ENCODE peak calls at places on chromosomes 7 and 10, in six cellular contexts. U is sigmoid colon; A is fibroblast of pulmonary artery; Z is adrenal gland; N is heart left ventricle; C is CD8-positive, alpha-beta T cell. I is an unnamed sample.

GRCh38 chr10:20535846-20536245 is 361.3 kb downstream of the NEBL start:
- DNase-seq in Z (no peak), C (no peak), U (no peak), N (no peak), A (no peak), I (no peak)

GRCh38 chr7:142476077-142476476 is 218.2 kb upstream of the PRSS58 start:
- DNase-seq in A (no peak), C (no peak), U (no peak), N (no peak), Z (no peak), I (no peak)

GRCh38 chr7:139750459-139751095 is 27.2 kb downstream of the HIPK2 start:
- DNase-seq in U (no peak), A (no peak), Z (no peak), C (no peak), N (no peak), I (no peak)

GRCh38 chr7:108367314-108367713 is 88.9 kb downstream of the NRCAM start:
- DNase-seq in N (no peak), U (no peak), C (no peak), Z (no peak), A (no peak), I (no peak)

GRCh38 chr7:94509264-94509878 is at the start of gene CASD1:
- DNase-seq in U (peak), A (peak), C (peak), N (peak), Z (peak), I (peak)

GRCh38 chr10:132480356-132480755 is 57.2 kb upstream of the INPP5A start:
- DNase-seq in C (no peak), U (peak), N (peak), A (no peak), Z (no peak), I (no peak)

GRCh38 chr7:82348251-82348650 is 95.3 kb downstream of the CACNA2D1 start:
- DNase-seq in N (no peak), Z (no peak), U (no peak), C (no peak), A (no peak), I (no peak)

GRCh38 chr10:86110156-86110786 is 256.3 kb downstream of the GRID1 start:
- DNase-seq in C (no peak), U (no peak), A (no peak), Z (no peak), N (no peak), I (no peak)

GRCh38 chr10:35423505-35424306 is 87.4 kb downstream of the CCNY start:
- DNase-seq in N (no peak), U (no peak), A (peak), Z (no peak), C (no peak), I (no peak)

GRCh38 chr7:95317546-95317945 is 6.8 kb downstream of the PON1 start:
- DNase-seq in C (no peak), Z (no peak), A (peak), N (no peak), U (no peak), I (no peak)

GRCh38 chr10:89224697-89225443 is 17.8 kb upstream of the CH25H start:
- DNase-seq in Z (peak), U (no peak), N (peak), C (no peak), A (peak), I (no peak)

GRCh38 chr7:43615558-43616145 is 32.7 kb downstream of the STK17A start:
- DNase-seq in Z (no peak), A (no peak), C (no peak), U (no peak), N (no peak), I (no peak)

GRCh38 chr7:100817097-100817496 is 10.2 kb downstream of the EPHB4 start:
- DNase-seq in N (no peak), C (no peak), A (no peak), U (no peak), Z (no peak), I (no peak)

GRCh38 chr7:107661081-107661864 is 645 bp downstream of the SLC26A4 start:
- DNase-seq in A (peak), Z (peak), N (peak), U (peak), C (no peak), I (peak)

GRCh38 chr7:91344248-91344647 is 80.0 kb downstream of the FZD1 start:
- DNase-seq in C (no peak), Z (no peak), U (no peak), N (no peak), A (no peak), I (no peak)

GRCh38 chr7:146321301-146321700 is 204.7 kb downstream of the CNTNAP2 start:
- DNase-seq in A (no peak), Z (no peak), C (no peak), N (no peak), U (no peak), I (no peak)

GRCh38 chr10:87694011-87694794 is 34.5 kb downstream of the PAPSS2 start:
- DNase-seq in Z (no peak), A (no peak), N (no peak), U (no peak), C (no peak), I (no peak)

GRCh38 chr7:112830769-112831168 is 40.6 kb upstream of the TMEM168 start:
- DNase-seq in A (no peak), Z (no peak), C (no peak), U (no peak), N (no peak), I (no peak)

GRCh38 chr7:17298102-17298839 is at the start of gene AHR:
- DNase-seq in A (peak), U (peak), Z (peak), N (peak), C (peak), I (no peak)

GRCh38 chr10:26642896-26643653 is 54.4 kb upstream of the PDSS1 start:
- DNase-seq in N (no peak), C (no peak), A (no peak), Z (no peak), U (no peak), I (no peak)

GRCh38 chr10:130655313-130656186 is 519.4 kb downstream of the GLRX3 start:
- DNase-seq in U (no peak), Z (no peak), N (peak), C (no peak), A (no peak), I (no peak)

GRCh38 chr7:77799078-77799964 is 748 bp downstream of the PHTF2 start:
- DNase-seq in N (peak), U (peak), A (peak), Z (peak), C (no peak), I (peak)

GRCh38 chr7:47458057-47458456 is 123.9 kb downstream of the TNS3 start:
- DNase-seq in C (no peak), Z (peak), A (peak), U (no peak), N (peak), I (no peak)

GRCh38 chr10:63919576-63920279 is 398.5 kb downstream of the REEP3 start:
- DNase-seq in A (no peak), N (no peak), U (no peak), Z (no peak), C (no peak), I (no peak)

GRCh38 chr7:41428330-41428729 is 274.6 kb downstream of the INHBA start:
- DNase-seq in A (peak), N (no peak), C (no peak), Z (no peak), U (no peak), I (no peak)

GRCh38 chr10:116743266-116744064 is 1.1 kb upstream of the HSPA12A start:
- DNase-seq in N (no peak), U (peak), C (no peak), Z (no peak), A (no peak), I (no peak)

GRCh38 chr10:116740971-116741370 is 1.4 kb downstream of the HSPA12A start:
- DNase-seq in A (no peak), C (no peak), Z (no peak), U (peak), N (no peak), I (no peak)

GRCh38 chr10:116742367-116743265 is at the start of gene HSPA12A:
- DNase-seq in U (peak), C (peak), N (peak), A (peak), Z (peak), I (peak)

GRCh38 chr10:116744163-116744788 is 1.9 kb upstream of the HSPA12A start:
- DNase-seq in A (no peak), C (no peak), U (peak), Z (no peak), N (no peak), I (no peak)

GRCh38 chr10:116741391-116742351 is 695 bp downstream of the HSPA12A start:
- DNase-seq in N (no peak), A (no peak), U (peak), C (no peak), Z (peak), I (no peak)
- TF ChIP-seq CTCF in N (peak), A (no peak), U (peak), C (no peak), Z (no peak), I (no peak)

DNA sequence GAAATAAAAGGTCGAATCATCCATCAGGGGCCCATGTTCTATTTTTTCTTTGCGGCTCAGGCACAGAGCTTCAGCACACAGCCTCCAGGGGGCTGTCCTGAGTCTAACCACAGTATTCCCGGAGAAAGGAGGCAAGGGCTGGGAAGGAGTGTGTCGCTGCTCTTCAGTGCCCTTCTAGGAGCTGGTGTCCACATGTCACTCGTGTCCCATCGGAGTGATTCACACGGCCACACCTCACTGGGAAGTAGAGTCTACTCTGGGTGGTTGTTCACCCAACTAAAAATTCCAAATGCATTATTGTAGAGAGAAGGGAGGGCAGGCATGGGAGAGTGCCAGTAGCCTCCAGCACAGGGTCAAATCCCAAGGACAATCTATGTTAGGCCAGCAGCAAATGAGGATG is 114.8 kb upstream of the LANCL2 start:
- DNase-seq in A (peak), N (no peak), U (no peak), C (no peak), Z (peak), I (no peak)
- TF ChIP-seq CTCF in A (peak), N (peak), U (peak), C (no peak), Z (peak), I (no peak)

DNA sequence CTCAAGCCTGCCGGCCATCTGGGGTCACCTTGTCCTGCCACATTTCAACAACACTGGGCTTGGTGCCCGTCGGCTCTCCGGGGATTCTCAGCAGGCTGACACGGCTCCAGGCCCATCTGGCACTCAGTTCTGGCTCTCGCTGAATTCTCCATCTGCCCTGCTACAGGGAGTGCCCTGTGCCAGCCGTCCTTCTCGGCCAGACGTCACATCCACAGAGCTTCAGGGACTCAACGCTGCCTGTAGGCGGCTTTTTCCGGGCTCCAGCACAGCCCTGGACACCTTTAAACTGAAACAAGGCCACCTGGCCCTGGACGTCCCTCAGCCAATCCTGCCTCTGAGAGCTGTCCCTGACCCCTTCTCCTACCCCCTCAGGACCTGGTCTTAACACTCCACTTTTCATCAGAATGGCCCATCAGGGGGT is 43.0 kb downstream of the TMEM130 start:
- DNase-seq in A (no peak), Z (peak), C (no peak), U (peak), N (peak), I (no peak)
- TF ChIP-seq CTCF in A (no peak), Z (peak), C (no peak), U (no peak), N (peak), I (no peak)

GRCh38 chr10:12974845-12975199 is 26.7 kb downstream of the CCDC3 start:
- DNase-seq in U (no peak), C (no peak), N (no peak), A (no peak), Z (no peak), I (no peak)

GRCh38 chr10:12973149-12973718 is 28.3 kb downstream of the CCDC3 start:
- DNase-seq in Z (no peak), N (no peak), C (no peak), U (no peak), A (no peak), I (no peak)

GRCh38 chr10:12974123-12974844 is 27.2 kb downstream of the CCDC3 start:
- DNase-seq in Z (no peak), A (no peak), U (no peak), N (no peak), C (no peak), I (no peak)

GRCh38 chr10:12975906-12976305 is 25.6 kb downstream of the CCDC3 start:
- DNase-seq in C (no peak), Z (no peak), U (no peak), A (no peak), N (no peak), I (no peak)

GRCh38 chr10:12975266-12975665 is 26.2 kb downstream of the CCDC3 start:
- DNase-seq in Z (no peak), A (no peak), C (no peak), U (no peak), N (no peak), I (no peak)
- TF ChIP-seq CTCF in Z (no peak), A (peak), C (no peak), U (no peak), N (peak), I (no peak)

GRCh38 chr7:143504937-143505297 is 27.2 kb downstream of the TAS2R41 start:
- DNase-seq in U (no peak), N (no peak), C (no peak), A (peak), Z (no peak), I (no peak)
- TF ChIP-seq CTCF in U (no peak), N (peak), C (no peak), A (peak), Z (no peak), I (no peak)

DNA sequence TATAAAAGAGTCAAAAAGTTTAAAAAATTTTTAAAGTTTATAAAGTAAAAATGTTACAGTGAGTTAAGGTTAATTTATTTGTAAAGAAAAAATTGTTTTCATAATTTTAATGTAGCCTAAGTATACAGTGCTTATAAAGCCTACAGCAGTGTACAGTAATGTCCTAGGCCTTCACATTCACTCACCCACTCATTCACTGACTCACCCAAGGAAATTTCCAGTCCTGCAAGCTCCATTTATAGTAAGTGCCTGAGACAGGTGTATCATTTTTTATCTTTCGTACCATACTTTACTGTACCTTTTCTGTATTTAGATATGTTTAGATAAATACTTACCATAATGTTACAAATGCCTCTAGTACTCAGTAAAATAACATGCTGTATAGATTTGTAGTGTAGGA is 269.7 kb upstream of the PHF14 start:
- DNase-seq in U (no peak), C (no peak), N (no peak), Z (no peak), A (no peak), I (no peak)
- TF ChIP-seq CTCF in U (no peak), C (no peak), N (no peak), Z (no peak), A (no peak), I (no peak)

I was measured in activated B cell treated with CpG ODN at 0.5 μM for 24 hours.